ENCODE peak calls at places on chromosomes 6 and 20, in ten cellular contexts. B is fibroblast of lung, D is HCT116, M is GM10248, R is lower lobe of right lung, J is GM23338, G is fibroblast of mammary gland, Q is neural progenitor cell, I is nephron progenitor cell, X is HFF-Myc. U is an unnamed sample.
A peak's percentile ranks its signal among the peaks of the same experiment; 100 is the strongest.

GRCh38 chr20:58907481-58908137 is 55.1 kb downstream of the GNAS start:
- DNase-seq in J (no peak), M (peak; percentile 88), X (peak; percentile 95), D (no peak), R (peak; percentile 88), I (peak; percentile 61), B (peak; percentile 100), Q (no peak), G (peak; percentile 99), U (peak; percentile 87)

GRCh38 chr6:21479140-21479539 is 114.4 kb upstream of the SOX4 start:
- DNase-seq in D (no peak), B (peak; percentile 72), Q (no peak), X (no peak), M (no peak), I (no peak), R (no peak), J (no peak), G (peak; percentile 51), U (no peak)

GRCh38 chr6:111791415-111791814 is 81.8 kb downstream of the FYN start:
- DNase-seq in X (no peak), J (peak; percentile 36), R (no peak), M (no peak), B (peak; percentile 39), I (no peak), Q (no peak), D (no peak), G (peak; percentile 38), U (no peak)

GRCh38 chr6:146944077-146944476 is 260.1 kb upstream of the STXBP5 start:
- DNase-seq in J (no peak), R (no peak), I (no peak), G (no peak), M (no peak), X (no peak), B (no peak), D (no peak), Q (no peak), U (no peak)

GRCh38 chr6:45297302-45297701 is 30.8 kb upstream of the RUNX2 start:
- DNase-seq in I (no peak), D (no peak), R (no peak), Q (no peak), J (no peak), G (no peak), B (no peak), X (no peak), M (no peak), U (no peak)

GRCh38 chr20:675453-676314 is at the start of gene SCRT2:
- DNase-seq in M (peak; percentile 78), X (no peak), G (peak; percentile 50), Q (peak; percentile 95), J (peak; percentile 84), R (peak; percentile 81), I (peak; percentile 97), B (peak; percentile 63), D (no peak), U (peak; percentile 86)

GRCh38 chr20:42435230-42435629 is 754.5 kb downstream of the PTPRT start:
- DNase-seq in D (no peak), M (peak; percentile 46), X (no peak), I (no peak), B (no peak), J (no peak), R (no peak), G (no peak), Q (no peak), U (peak; percentile 21)

GRCh38 chr6:1789092-1789491 is 179.4 kb downstream of the FOXC1 start:
- DNase-seq in I (no peak), X (no peak), B (peak; percentile 44), G (peak; percentile 63), M (no peak), D (no peak), J (no peak), R (no peak), Q (no peak), U (no peak)

GRCh38 chr6:82364087-82365010 is 732 bp downstream of the TPBG start:
- DNase-seq in B (peak; percentile 64), G (peak; percentile 60), R (peak; percentile 63), Q (peak; percentile 84), M (peak; percentile 29), X (no peak), D (peak; percentile 54), J (peak; percentile 79), I (peak; percentile 74), U (peak; percentile 51)

GRCh38 chr6:82363368-82364086 is at the start of gene TPBG:
- DNase-seq in M (peak; percentile 27), D (peak; percentile 47), I (peak; percentile 85), G (peak; percentile 93), X (peak; percentile 43), J (peak; percentile 96), Q (peak; percentile 94), B (peak; percentile 56), R (peak; percentile 59), U (peak; percentile 56)

GRCh38 chr6:82362868-82363267 is 749 bp upstream of the TPBG start:
- DNase-seq in R (no peak), Q (peak; percentile 76), B (peak; percentile 85), J (peak; percentile 47), M (no peak), G (peak; percentile 98), X (peak; percentile 94), I (peak; percentile 23), D (no peak), U (no peak)

GRCh38 chr6:82362144-82362543 is 1.5 kb upstream of the TPBG start:
- DNase-seq in R (no peak), J (no peak), D (no peak), G (peak; percentile 33), B (no peak), M (no peak), X (no peak), I (no peak), Q (no peak), U (no peak)

DNA sequence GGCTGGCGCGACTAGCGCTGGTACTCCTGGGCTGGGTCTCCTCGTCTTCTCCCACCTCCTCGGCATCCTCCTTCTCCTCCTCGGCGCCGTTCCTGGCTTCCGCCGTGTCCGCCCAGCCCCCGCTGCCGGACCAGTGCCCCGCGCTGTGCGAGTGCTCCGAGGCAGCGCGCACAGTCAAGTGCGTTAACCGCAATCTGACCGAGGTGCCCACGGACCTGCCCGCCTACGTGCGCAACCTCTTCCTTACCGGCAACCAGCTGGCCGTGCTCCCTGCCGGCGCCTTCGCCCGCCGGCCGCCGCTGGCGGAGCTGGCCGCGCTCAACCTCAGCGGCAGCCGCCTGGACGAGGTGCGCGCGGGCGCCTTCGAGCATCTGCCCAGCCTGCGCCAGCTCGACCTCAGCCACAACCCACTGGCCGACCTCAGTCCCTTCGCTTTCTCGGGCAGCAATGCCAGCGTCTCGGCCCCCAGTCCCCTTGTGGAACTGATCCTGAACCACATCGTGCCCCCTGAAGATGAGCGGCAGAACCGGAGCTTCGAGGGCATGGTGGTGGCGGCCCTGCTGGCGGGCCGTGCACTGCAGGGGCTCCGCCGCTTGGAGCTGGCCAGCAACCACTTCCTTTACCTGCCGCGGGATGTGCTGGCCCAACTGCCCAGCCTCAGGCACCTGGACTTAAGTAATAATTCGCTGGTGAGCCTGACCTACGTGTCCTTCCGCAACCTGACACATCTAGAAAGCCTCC is 1.6 kb downstream of the TPBG start:
- DNase-seq in I (peak; percentile 54), G (no peak), D (peak; percentile 24), J (peak; percentile 75), Q (peak; percentile 62), X (no peak), B (peak; percentile 27), M (peak; percentile 20), R (peak; percentile 53), U (peak; percentile 39)
- TF ChIP-seq CTCF in I (no peak), G (no peak), D (no peak), J (no peak), Q (peak; percentile 20), X (no peak), B (peak; percentile 27), M (no peak), R (no peak), U (no peak)

DNA sequence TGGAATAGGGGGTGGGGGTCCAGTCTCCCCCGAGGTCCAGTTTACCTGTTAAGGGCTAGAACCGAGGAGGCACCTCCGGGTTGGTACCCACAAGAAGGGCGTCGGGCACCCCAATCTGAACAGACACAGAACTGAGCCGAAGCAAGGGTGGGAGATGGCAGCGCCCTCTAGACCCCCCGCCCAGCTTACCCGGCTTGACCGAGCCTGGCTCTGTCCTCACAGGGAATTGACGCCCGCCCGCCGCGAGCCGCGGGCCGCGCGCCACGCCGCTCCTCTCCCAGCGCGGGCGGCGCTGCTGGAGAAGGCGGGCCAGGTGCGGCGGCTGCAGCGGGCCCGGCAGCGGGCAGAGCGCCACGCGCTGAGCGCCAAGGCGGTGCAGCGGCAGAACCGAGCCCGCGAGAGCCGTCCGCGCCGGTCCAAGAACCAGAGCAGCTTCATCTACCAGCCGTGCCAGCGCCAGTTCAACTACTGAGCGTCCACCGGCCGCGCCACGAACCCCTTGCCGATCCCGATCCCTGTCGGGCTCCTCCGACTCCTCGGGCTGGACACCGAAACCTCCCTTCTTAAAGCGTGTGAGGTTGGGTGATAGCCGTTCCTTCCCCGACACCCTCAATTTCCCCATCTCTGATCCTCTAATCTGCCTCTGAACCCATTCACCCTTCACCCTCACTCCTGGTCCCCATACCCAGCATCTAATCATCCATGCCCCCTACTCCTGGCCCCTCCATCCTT is 5.9 kb downstream of the TP53INP2 start:
- DNase-seq in M (peak; percentile 83), G (peak; percentile 53), D (peak; percentile 42), B (no peak), Q (peak; percentile 90), I (peak; percentile 79), X (no peak), R (peak; percentile 86), J (peak; percentile 68), U (peak; percentile 91)
- TF ChIP-seq CTCF in M (peak; percentile 21), G (peak; percentile 12), D (no peak), B (peak; percentile 32), Q (peak; percentile 57), I (no peak), X (peak; percentile 43), R (peak; percentile 35), J (peak; percentile 48), U (peak; percentile 4)

GRCh38 chr6:113630365-113630737 is 226.8 kb upstream of the MARCKS start:
- DNase-seq in Q (no peak), M (no peak), G (peak; percentile 58), R (no peak), B (peak; percentile 81), D (no peak), J (no peak), I (no peak), X (no peak), U (no peak)

GRCh38 chr6:113632220-113632864 is 224.8 kb upstream of the MARCKS start:
- DNase-seq in Q (no peak), D (peak; percentile 65), R (no peak), B (peak; percentile 80), X (peak; percentile 46), J (no peak), G (peak; percentile 91), I (peak; percentile 11), M (no peak), U (peak; percentile 33)

GRCh38 chr6:113629940-113630339 is 227.2 kb upstream of the MARCKS start:
- DNase-seq in Q (no peak), R (no peak), M (no peak), X (no peak), J (no peak), B (no peak), I (no peak), D (no peak), G (no peak), U (no peak)

GRCh38 chr6:113630738-113631535 is 226.2 kb upstream of the MARCKS start:
- DNase-seq in D (no peak), B (peak; percentile 35), J (no peak), I (no peak), R (no peak), G (peak; percentile 43), X (no peak), Q (no peak), M (peak; percentile 45), U (peak; percentile 52)

GRCh38 chr6:113631616-113632015 is 225.5 kb upstream of the MARCKS start:
- DNase-seq in M (no peak), J (no peak), B (no peak), R (no peak), X (no peak), Q (no peak), G (no peak), D (no peak), I (no peak), U (no peak)
- TF ChIP-seq CTCF in M (no peak), J (no peak), B (no peak), R (no peak), X (no peak), Q (no peak), G (no peak), D (no peak), I (no peak), U (no peak)

DNA sequence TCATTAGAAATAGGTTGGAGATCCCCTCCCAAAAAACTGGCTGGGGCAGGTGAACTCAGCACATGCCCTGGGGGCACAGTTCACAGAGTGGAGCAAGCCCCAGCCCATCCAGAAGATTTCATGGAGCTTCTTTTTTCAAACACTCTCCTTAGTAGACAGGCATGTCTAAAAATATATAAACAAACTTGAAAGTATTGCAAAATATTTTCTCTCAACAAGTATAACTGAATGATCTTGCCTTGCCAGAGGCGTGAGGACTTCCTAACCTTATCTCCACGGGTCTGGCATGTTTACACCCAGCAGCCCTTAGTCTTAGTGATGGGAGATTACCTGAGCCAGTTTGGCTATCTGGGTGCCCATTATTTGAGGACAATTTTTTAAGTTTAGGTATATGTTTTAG is 107.1 kb downstream of the QRSL1 start:
- DNase-seq in X (no peak), R (no peak), G (no peak), Q (no peak), D (no peak), B (no peak), J (no peak), I (no peak), M (no peak), U (no peak)
- TF ChIP-seq CTCF in X (no peak), R (no peak), G (no peak), Q (no peak), D (no peak), B (no peak), J (no peak), I (no peak), M (no peak), U (no peak)

U was measured in GM20000.